ENCODE peak calls at places on chromosomes 16 and 17, in seven cellular contexts. One of them, this sample, is unnamed.

GRCh38 chr16:15946257-15947044 is 3.0 kb upstream of the ABCC1 start:
- DNase-seq in NB4: no peak
- DNase-seq in amniotic epithelial cell: peak
- DNase-seq in epithelial cell of prostate: peak
- DNase-seq in CD8-positive, alpha-beta T cell: no peak
- DNase-seq in GM03348: peak
- DNase-seq in activated T-cell treated with anti-CD3 and anti-CD28 coated beads for 48 hours: no peak
- DNase-seq in this sample: no peak

GRCh38 chr17:8707591-8708453 is 36.8 kb downstream of the CCDC42 start:
- DNase-seq in NB4: no peak
- DNase-seq in amniotic epithelial cell: peak
- DNase-seq in epithelial cell of prostate: no peak
- DNase-seq in CD8-positive, alpha-beta T cell: no peak
- DNase-seq in GM03348: no peak
- DNase-seq in activated T-cell treated with anti-CD3 and anti-CD28 coated beads for 48 hours: no peak
- DNase-seq in this sample: peak

GRCh38 chr17:40361063-40361924 is 3.2 kb downstream of the GJD3 start:
- DNase-seq in NB4: no peak
- DNase-seq in amniotic epithelial cell: no peak
- DNase-seq in epithelial cell of prostate: no peak
- DNase-seq in CD8-positive, alpha-beta T cell: no peak
- DNase-seq in GM03348: no peak
- DNase-seq in activated T-cell treated with anti-CD3 and anti-CD28 coated beads for 48 hours: no peak
- DNase-seq in this sample: no peak

GRCh38 chr17:74610108-74610507 is 13.4 kb downstream of the CD300E start:
- DNase-seq in NB4: peak
- DNase-seq in amniotic epithelial cell: no peak
- DNase-seq in epithelial cell of prostate: no peak
- DNase-seq in CD8-positive, alpha-beta T cell: no peak
- DNase-seq in GM03348: no peak
- DNase-seq in activated T-cell treated with anti-CD3 and anti-CD28 coated beads for 48 hours: no peak
- DNase-seq in this sample: peak

GRCh38 chr16:10787304-10787703 is 31.3 kb downstream of the TVP23A start:
- DNase-seq in NB4: no peak
- DNase-seq in amniotic epithelial cell: no peak
- DNase-seq in epithelial cell of prostate: no peak
- DNase-seq in CD8-positive, alpha-beta T cell: no peak
- DNase-seq in GM03348: no peak
- DNase-seq in activated T-cell treated with anti-CD3 and anti-CD28 coated beads for 48 hours: no peak
- DNase-seq in this sample: no peak

GRCh38 chr16:10153993-10154788 is 28.0 kb downstream of the GRIN2A start:
- DNase-seq in NB4: no peak
- DNase-seq in amniotic epithelial cell: no peak
- DNase-seq in epithelial cell of prostate: no peak
- DNase-seq in CD8-positive, alpha-beta T cell: no peak
- DNase-seq in GM03348: no peak
- DNase-seq in activated T-cell treated with anti-CD3 and anti-CD28 coated beads for 48 hours: no peak
- DNase-seq in this sample: no peak

GRCh38 chr16:19607610-19608280 is 52.2 kb downstream of the VPS35L start:
- DNase-seq in NB4: no peak
- DNase-seq in amniotic epithelial cell: peak
- DNase-seq in epithelial cell of prostate: no peak
- DNase-seq in CD8-positive, alpha-beta T cell: no peak
- DNase-seq in GM03348: peak
- DNase-seq in activated T-cell treated with anti-CD3 and anti-CD28 coated beads for 48 hours: no peak
- DNase-seq in this sample: no peak

GRCh38 chr17:15134363-15134762 is 130.8 kb downstream of the PMP22 start:
- DNase-seq in NB4: no peak
- DNase-seq in amniotic epithelial cell: no peak
- DNase-seq in epithelial cell of prostate: no peak
- DNase-seq in CD8-positive, alpha-beta T cell: no peak
- DNase-seq in GM03348: no peak
- DNase-seq in activated T-cell treated with anti-CD3 and anti-CD28 coated beads for 48 hours: no peak
- DNase-seq in this sample: no peak

GRCh38 chr16:47143677-47144558 is at the start of gene NETO2:
- DNase-seq in NB4: peak
- DNase-seq in amniotic epithelial cell: peak
- DNase-seq in epithelial cell of prostate: peak
- DNase-seq in CD8-positive, alpha-beta T cell: peak
- DNase-seq in GM03348: peak
- DNase-seq in activated T-cell treated with anti-CD3 and anti-CD28 coated beads for 48 hours: peak
- DNase-seq in this sample: peak

GRCh38 chr17:67258836-67259468 is 14.0 kb upstream of the HELZ start:
- DNase-seq in NB4: peak
- DNase-seq in amniotic epithelial cell: no peak
- DNase-seq in epithelial cell of prostate: no peak
- DNase-seq in CD8-positive, alpha-beta T cell: peak
- DNase-seq in GM03348: no peak
- DNase-seq in activated T-cell treated with anti-CD3 and anti-CD28 coated beads for 48 hours: no peak
- DNase-seq in this sample: peak

GRCh38 chr16:50667497-50668367 is 13.4 kb downstream of the SNX20 start:
- DNase-seq in NB4: peak
- DNase-seq in amniotic epithelial cell: no peak
- DNase-seq in epithelial cell of prostate: no peak
- DNase-seq in CD8-positive, alpha-beta T cell: no peak
- DNase-seq in GM03348: no peak
- DNase-seq in activated T-cell treated with anti-CD3 and anti-CD28 coated beads for 48 hours: no peak
- DNase-seq in this sample: no peak

GRCh38 chr16:1631931-1632637 is 19.9 kb downstream of the CRAMP1 start:
- DNase-seq in NB4: no peak
- DNase-seq in amniotic epithelial cell: no peak
- DNase-seq in epithelial cell of prostate: no peak
- DNase-seq in CD8-positive, alpha-beta T cell: no peak
- DNase-seq in GM03348: no peak
- DNase-seq in activated T-cell treated with anti-CD3 and anti-CD28 coated beads for 48 hours: no peak
- DNase-seq in this sample: no peak

GRCh38 chr16:22721497-22722100 is 92.4 kb upstream of the HS3ST2 start:
- DNase-seq in NB4: no peak
- DNase-seq in amniotic epithelial cell: no peak
- DNase-seq in epithelial cell of prostate: no peak
- DNase-seq in CD8-positive, alpha-beta T cell: no peak
- DNase-seq in GM03348: peak
- DNase-seq in activated T-cell treated with anti-CD3 and anti-CD28 coated beads for 48 hours: no peak
- DNase-seq in this sample: no peak

GRCh38 chr16:48583075-48584065 is 26.6 kb downstream of the N4BP1 start:
- DNase-seq in NB4: no peak
- DNase-seq in amniotic epithelial cell: peak
- DNase-seq in epithelial cell of prostate: no peak
- DNase-seq in CD8-positive, alpha-beta T cell: no peak
- DNase-seq in GM03348: peak
- DNase-seq in activated T-cell treated with anti-CD3 and anti-CD28 coated beads for 48 hours: no peak
- DNase-seq in this sample: no peak

GRCh38 chr17:56912105-56912999 is 1.5 kb downstream of the TRIM25 start:
- DNase-seq in NB4: peak
- DNase-seq in amniotic epithelial cell: no peak
- DNase-seq in epithelial cell of prostate: no peak
- DNase-seq in CD8-positive, alpha-beta T cell: no peak
- DNase-seq in GM03348: peak
- DNase-seq in activated T-cell treated with anti-CD3 and anti-CD28 coated beads for 48 hours: no peak
- DNase-seq in this sample: no peak

GRCh38 chr17:34755371-34755770 is 176.0 kb downstream of the TMEM132E start:
- DNase-seq in NB4: no peak
- DNase-seq in amniotic epithelial cell: no peak
- DNase-seq in epithelial cell of prostate: no peak
- DNase-seq in CD8-positive, alpha-beta T cell: no peak
- DNase-seq in GM03348: no peak
- DNase-seq in activated T-cell treated with anti-CD3 and anti-CD28 coated beads for 48 hours: no peak
- DNase-seq in this sample: no peak

GRCh38 chr16:56277040-56277439 is 85.8 kb downstream of the GNAO1 start:
- DNase-seq in NB4: no peak
- DNase-seq in amniotic epithelial cell: no peak
- DNase-seq in epithelial cell of prostate: no peak
- DNase-seq in CD8-positive, alpha-beta T cell: no peak
- DNase-seq in GM03348: no peak
- DNase-seq in activated T-cell treated with anti-CD3 and anti-CD28 coated beads for 48 hours: no peak
- DNase-seq in this sample: no peak

GRCh38 chr17:82976982-82977488 is 102.4 kb upstream of the METRNL start:
- DNase-seq in NB4: no peak
- DNase-seq in amniotic epithelial cell: no peak
- DNase-seq in epithelial cell of prostate: no peak
- DNase-seq in CD8-positive, alpha-beta T cell: no peak
- DNase-seq in GM03348: no peak
- DNase-seq in activated T-cell treated with anti-CD3 and anti-CD28 coated beads for 48 hours: no peak
- DNase-seq in this sample: no peak

GRCh38 chr16:4290236-4290830 is 17.5 kb upstream of the TFAP4 start:
- DNase-seq in NB4: peak
- DNase-seq in amniotic epithelial cell: peak
- DNase-seq in epithelial cell of prostate: no peak
- DNase-seq in CD8-positive, alpha-beta T cell: no peak
- DNase-seq in GM03348: peak
- DNase-seq in activated T-cell treated with anti-CD3 and anti-CD28 coated beads for 48 hours: no peak
- DNase-seq in this sample: no peak

GRCh38 chr16:68357923-68358322 is 47.1 kb downstream of the PRMT7 start:
- DNase-seq in NB4: no peak
- DNase-seq in amniotic epithelial cell: no peak
- DNase-seq in epithelial cell of prostate: no peak
- DNase-seq in CD8-positive, alpha-beta T cell: no peak
- DNase-seq in GM03348: no peak
- DNase-seq in activated T-cell treated with anti-CD3 and anti-CD28 coated beads for 48 hours: no peak
- DNase-seq in this sample: no peak

GRCh38 chr16:1979271-1980025 is 1.8 kb downstream of the NOXO1 start:
- DNase-seq in NB4: peak
- DNase-seq in amniotic epithelial cell: peak
- DNase-seq in epithelial cell of prostate: peak
- DNase-seq in CD8-positive, alpha-beta T cell: no peak
- DNase-seq in GM03348: no peak
- DNase-seq in activated T-cell treated with anti-CD3 and anti-CD28 coated beads for 48 hours: no peak
- DNase-seq in this sample: no peak

GRCh38 chr17:76032073-76032779 is 5.1 kb upstream of the EVPL start:
- DNase-seq in NB4: no peak
- DNase-seq in amniotic epithelial cell: no peak
- DNase-seq in epithelial cell of prostate: no peak
- DNase-seq in CD8-positive, alpha-beta T cell: no peak
- DNase-seq in GM03348: no peak
- DNase-seq in activated T-cell treated with anti-CD3 and anti-CD28 coated beads for 48 hours: no peak
- DNase-seq in this sample: no peak

GRCh38 chr17:81420769-81421462 is 25.7 kb downstream of the BAHCC1 start:
- DNase-seq in NB4: no peak
- DNase-seq in amniotic epithelial cell: no peak
- DNase-seq in epithelial cell of prostate: no peak
- DNase-seq in CD8-positive, alpha-beta T cell: no peak
- DNase-seq in GM03348: peak
- DNase-seq in activated T-cell treated with anti-CD3 and anti-CD28 coated beads for 48 hours: no peak
- DNase-seq in this sample: no peak

GRCh38 chr17:27792095-27792494 is 8.2 kb downstream of the NOS2 start:
- DNase-seq in NB4: no peak
- DNase-seq in amniotic epithelial cell: no peak
- DNase-seq in epithelial cell of prostate: no peak
- DNase-seq in CD8-positive, alpha-beta T cell: no peak
- DNase-seq in GM03348: no peak
- DNase-seq in activated T-cell treated with anti-CD3 and anti-CD28 coated beads for 48 hours: no peak
- DNase-seq in this sample: no peak

GRCh38 chr17:36498560-36499300 is 12.2 kb downstream of the ZNHIT3 start:
- DNase-seq in NB4: no peak
- DNase-seq in amniotic epithelial cell: no peak
- DNase-seq in epithelial cell of prostate: no peak
- DNase-seq in CD8-positive, alpha-beta T cell: no peak
- DNase-seq in GM03348: no peak
- DNase-seq in activated T-cell treated with anti-CD3 and anti-CD28 coated beads for 48 hours: no peak
- DNase-seq in this sample: no peak

GRCh38 chr16:17589898-17590297 is 119.1 kb upstream of the XYLT1 start:
- DNase-seq in NB4: no peak
- DNase-seq in amniotic epithelial cell: no peak
- DNase-seq in epithelial cell of prostate: no peak
- DNase-seq in CD8-positive, alpha-beta T cell: no peak
- DNase-seq in GM03348: no peak
- DNase-seq in activated T-cell treated with anti-CD3 and anti-CD28 coated beads for 48 hours: no peak
- DNase-seq in this sample: no peak

GRCh38 chr17:28898261-28898955 is 875 bp upstream of the FLOT2 start:
- DNase-seq in NB4: no peak
- DNase-seq in amniotic epithelial cell: no peak
- DNase-seq in epithelial cell of prostate: no peak
- DNase-seq in CD8-positive, alpha-beta T cell: no peak
- DNase-seq in GM03348: no peak
- DNase-seq in activated T-cell treated with anti-CD3 and anti-CD28 coated beads for 48 hours: no peak
- DNase-seq in this sample: no peak

GRCh38 chr16:827513-827912 is 27.0 kb upstream of the GNG13 start:
- DNase-seq in NB4: no peak
- DNase-seq in amniotic epithelial cell: no peak
- DNase-seq in epithelial cell of prostate: no peak
- DNase-seq in CD8-positive, alpha-beta T cell: no peak
- DNase-seq in GM03348: no peak
- DNase-seq in activated T-cell treated with anti-CD3 and anti-CD28 coated beads for 48 hours: no peak
- DNase-seq in this sample: no peak

GRCh38 chr16:75097941-75098897 is 18.4 kb downstream of the LDHD start:
- DNase-seq in NB4: no peak
- DNase-seq in amniotic epithelial cell: no peak
- DNase-seq in epithelial cell of prostate: no peak
- DNase-seq in CD8-positive, alpha-beta T cell: peak
- DNase-seq in GM03348: no peak
- DNase-seq in activated T-cell treated with anti-CD3 and anti-CD28 coated beads for 48 hours: peak
- DNase-seq in this sample: no peak

GRCh38 chr17:79517812-79518211 is 93.0 kb downstream of the RBFOX3 start:
- DNase-seq in NB4: no peak
- DNase-seq in amniotic epithelial cell: no peak
- DNase-seq in epithelial cell of prostate: no peak
- DNase-seq in CD8-positive, alpha-beta T cell: no peak
- DNase-seq in GM03348: no peak
- DNase-seq in activated T-cell treated with anti-CD3 and anti-CD28 coated beads for 48 hours: no peak
- DNase-seq in this sample: no peak

GRCh38 chr17:64281962-64282752 is 19.1 kb upstream of the TEX2 start:
- DNase-seq in NB4: peak
- DNase-seq in amniotic epithelial cell: peak
- DNase-seq in epithelial cell of prostate: peak
- DNase-seq in CD8-positive, alpha-beta T cell: peak
- DNase-seq in GM03348: peak
- DNase-seq in activated T-cell treated with anti-CD3 and anti-CD28 coated beads for 48 hours: peak
- DNase-seq in this sample: peak

GRCh38 chr17:57606111-57606875 is 138.8 kb downstream of the CCDC182 start:
- DNase-seq in NB4: no peak
- DNase-seq in amniotic epithelial cell: no peak
- DNase-seq in epithelial cell of prostate: no peak
- DNase-seq in CD8-positive, alpha-beta T cell: no peak
- DNase-seq in GM03348: no peak
- DNase-seq in activated T-cell treated with anti-CD3 and anti-CD28 coated beads for 48 hours: no peak
- DNase-seq in this sample: no peak